ENCODE peak calls at places on chromosomes 16 and 17, in nine cellular contexts. B, I, N, S, L, F, U, Z and W are unnamed samples.

GRCh38 chr17:2723997-2724782 is 12.6 kb upstream of the CLUH start:
- DNase-seq in N (no peak), L (no peak), F (peak; percentile 78), S (no peak), U (no peak), B (no peak), Z (no peak), I (no peak), W (no peak)

GRCh38 chr17:1109606-1110523 is 69.9 kb downstream of the ABR start:
- DNase-seq in L (no peak), B (peak; percentile 38), N (no peak), S (peak; percentile 67), Z (no peak), F (peak; percentile 81), I (no peak), U (peak; percentile 62), W (peak; percentile 69)

GRCh38 chr16:14283786-14284185 is 212.7 kb downstream of the MRTFB start:
- DNase-seq in I (no peak), N (no peak), B (no peak), Z (no peak), F (no peak), U (no peak), S (no peak), L (no peak), W (no peak)

GRCh38 chr17:49486012-49486641 is 9.0 kb upstream of the NGFR start:
- DNase-seq in F (no peak), L (no peak), N (no peak), Z (no peak), B (no peak), S (no peak), U (no peak), I (no peak), W (peak; percentile 48)

GRCh38 chr17:57568340-57568739 is 176.8 kb downstream of the CCDC182 start:
- DNase-seq in S (no peak), U (no peak), F (no peak), I (no peak), B (no peak), Z (no peak), N (no peak), L (no peak), W (no peak)

GRCh38 chr16:85359147-85359822 is 247.0 kb upstream of the CIBAR2 start:
- DNase-seq in U (no peak), F (no peak), S (no peak), B (no peak), Z (no peak), N (no peak), I (no peak), L (peak; percentile 34), W (peak; percentile 47)

GRCh38 chr16:80852261-80852872 is 48.0 kb upstream of the CDYL2 start:
- DNase-seq in S (no peak), L (peak; percentile 28), I (no peak), F (no peak), Z (peak; percentile 36), B (peak; percentile 22), U (no peak), N (peak; percentile 60), W (peak; percentile 44)

GRCh38 chr17:78345172-78345571 is 14.7 kb downstream of the SOCS3 start:
- DNase-seq in I (no peak), L (no peak), S (no peak), N (no peak), Z (no peak), U (no peak), F (no peak), B (no peak), W (no peak)

GRCh38 chr17:31788956-31789355 is 70.1 kb downstream of the COPRS start:
- DNase-seq in U (no peak), L (peak; percentile 84), Z (no peak), B (no peak), F (no peak), S (no peak), I (no peak), N (no peak), W (no peak)

GRCh38 chr17:31787857-31788570 is 71.0 kb downstream of the COPRS start:
- DNase-seq in Z (peak; percentile 21), I (peak; percentile 87), U (no peak), S (no peak), N (no peak), B (no peak), F (no peak), L (peak; percentile 93), W (no peak)

GRCh38 chr17:31789707-31790505 is 69.1 kb downstream of the COPRS start:
- DNase-seq in Z (no peak), L (no peak), S (no peak), B (no peak), N (no peak), F (no peak), I (peak; percentile 52), U (no peak), W (peak; percentile 37)

GRCh38 chr17:31788571-31788946 is 70.5 kb downstream of the COPRS start:
- DNase-seq in B (no peak), I (no peak), F (no peak), U (no peak), L (no peak), N (no peak), Z (no peak), S (no peak), W (no peak)

GRCh38 chr17:31787082-31787481 is 72.0 kb downstream of the COPRS start:
- DNase-seq in L (no peak), S (no peak), I (no peak), N (no peak), F (no peak), B (no peak), U (no peak), Z (no peak), W (no peak)
- TF ChIP-seq POLR2A in L (no peak), S (no peak), I (no peak), N (no peak), F (no peak), B (no peak), U (no peak), Z (no peak), W (no peak)

GRCh38 chr16:4755687-4756086 is 11.3 kb downstream of the ZNF500 start:
- DNase-seq in Z (no peak), N (no peak), F (no peak), S (no peak), L (no peak), B (no peak), I (no peak), U (no peak), W (no peak)

GRCh38 chr16:4754865-4755264 is 12.1 kb downstream of the ZNF500 start:
- DNase-seq in F (no peak), U (no peak), Z (no peak), N (no peak), L (no peak), I (no peak), S (no peak), B (no peak), W (no peak)

GRCh38 chr16:4752351-4753100 is 14.4 kb downstream of the ZNF500 start:
- DNase-seq in L (no peak), F (peak; percentile 37), Z (no peak), N (no peak), S (no peak), B (no peak), U (no peak), I (no peak), W (no peak)

GRCh38 chr16:4750896-4751295 is 16.1 kb downstream of the ZNF500 start:
- DNase-seq in B (no peak), S (no peak), Z (no peak), I (no peak), F (peak; percentile 2), U (no peak), L (no peak), N (no peak), W (no peak)

DNA sequence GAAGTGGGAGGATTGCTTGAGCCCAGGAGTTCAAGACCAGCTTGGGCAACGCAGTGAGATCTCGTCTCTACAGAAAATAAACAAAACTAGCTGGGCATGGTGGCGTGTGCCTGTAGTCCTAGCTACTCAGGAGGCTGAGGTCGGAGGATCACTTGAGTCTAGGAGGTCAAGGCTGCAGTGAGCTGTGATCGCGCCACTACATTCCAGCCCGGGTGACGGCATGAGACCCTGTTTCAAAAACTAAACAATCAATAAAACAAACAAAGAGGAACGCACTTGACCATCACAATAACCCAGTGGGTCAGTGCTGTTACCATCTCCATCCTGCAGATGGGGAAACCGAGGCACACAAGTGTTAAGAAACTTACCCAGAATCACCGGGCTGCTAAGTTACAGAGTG is 13.7 kb downstream of the ZNF500 start:
- DNase-seq in Z (no peak), F (no peak), S (no peak), U (no peak), I (no peak), N (no peak), L (no peak), B (no peak), W (no peak)
- TF ChIP-seq POLR2A in Z (no peak), F (no peak), S (no peak), U (no peak), I (no peak), N (no peak), L (no peak), B (no peak), W (no peak)

GRCh38 chr16:50025544-50025931 is 513 bp downstream of the CNEP1R1 start:
- DNase-seq in S (peak; percentile 27), Z (no peak), N (peak; percentile 33), B (no peak), L (no peak), F (no peak), U (no peak), I (no peak), W (peak; percentile 52)

GRCh38 chr16:50023626-50024025 is 1.4 kb upstream of the CNEP1R1 start:
- DNase-seq in B (no peak), U (no peak), S (no peak), N (no peak), Z (no peak), I (no peak), L (no peak), F (no peak), W (no peak)

GRCh38 chr16:50027829-50028228 is 2.8 kb downstream of the CNEP1R1 start:
- DNase-seq in B (no peak), Z (no peak), L (no peak), S (no peak), I (no peak), F (no peak), N (no peak), U (no peak), W (no peak)

GRCh38 chr16:50024207-50024606 is 818 bp upstream of the CNEP1R1 start:
- DNase-seq in I (no peak), U (no peak), F (no peak), S (no peak), L (no peak), N (peak; percentile 32), B (no peak), Z (no peak), W (no peak)

DNA sequence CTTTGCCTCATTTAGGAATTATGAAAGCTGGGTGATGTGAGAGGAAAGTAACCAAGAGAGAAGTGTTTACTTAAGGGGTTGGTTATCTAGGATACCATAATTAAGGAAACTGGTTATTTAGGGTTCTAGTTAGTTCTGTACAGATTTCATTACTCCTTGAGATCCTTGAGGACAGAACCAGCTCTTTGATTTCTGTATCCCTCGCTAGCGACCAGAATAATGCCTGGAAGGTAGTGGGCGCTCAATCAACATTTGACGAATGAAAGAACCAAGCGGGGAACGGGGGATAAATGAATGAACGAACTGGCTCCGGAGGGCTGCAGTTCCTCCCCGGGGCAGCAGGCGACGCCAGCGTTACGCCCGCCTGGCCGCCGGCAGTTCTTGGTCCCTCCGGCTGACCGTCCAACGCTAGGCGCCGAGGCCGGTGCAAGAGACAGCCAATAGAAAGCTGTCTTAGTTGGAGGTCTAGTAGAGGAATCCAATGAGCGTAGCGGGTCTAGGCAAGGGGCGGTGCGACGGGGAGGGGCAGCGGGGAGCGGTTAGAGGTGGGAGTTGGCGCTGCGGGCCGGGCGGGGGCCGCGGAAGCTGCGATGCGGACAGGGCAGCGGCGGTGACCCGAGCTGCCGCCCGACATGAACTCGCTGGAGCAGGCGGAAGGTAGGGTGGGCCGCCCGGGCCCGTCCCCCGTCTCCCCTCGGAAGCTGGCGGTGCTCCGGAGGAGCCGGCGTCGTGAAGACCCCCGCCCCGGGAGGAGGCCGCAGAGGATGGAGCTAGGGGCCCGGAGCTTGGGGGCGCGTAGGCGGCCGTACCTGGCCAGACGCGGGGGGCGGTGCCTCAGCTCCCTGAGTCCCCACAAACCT is at the start of gene CNEP1R1:
- DNase-seq in N (peak; percentile 96), L (peak; percentile 95), F (peak; percentile 96), U (peak; percentile 93), Z (peak; percentile 96), B (peak; percentile 94), S (peak; percentile 91), I (peak; percentile 98), W (peak; percentile 98)
- TF ChIP-seq POLR2A in N (peak; percentile 23), L (peak; percentile 45), F (peak; percentile 78), U (no peak), Z (peak; percentile 52), B (peak; percentile 15), S (no peak), I (no peak), W (peak; percentile 33)

DNA sequence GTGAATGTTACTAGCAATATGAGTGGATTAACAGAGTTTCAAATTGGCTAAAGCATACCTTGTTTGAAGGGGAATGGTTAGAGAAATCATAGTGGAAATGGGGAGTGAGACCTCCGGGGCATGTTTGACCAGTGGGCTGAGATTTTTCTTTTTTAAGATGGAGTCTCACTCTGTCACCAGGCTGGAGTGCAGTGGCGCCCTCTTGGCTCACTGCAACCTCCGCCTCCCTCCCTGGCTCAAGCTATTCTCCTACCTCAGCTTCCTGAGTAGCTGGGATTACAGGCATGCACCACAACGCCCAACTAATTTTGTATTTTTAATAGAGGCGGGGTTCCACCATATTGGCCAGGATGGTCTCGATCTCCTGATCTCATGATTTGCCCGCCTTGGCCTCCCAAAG is 9.6 kb downstream of the CDRT15 start:
- DNase-seq in I (no peak), L (no peak), N (no peak), B (no peak), U (no peak), S (no peak), Z (no peak), F (no peak), W (no peak)
- TF ChIP-seq POLR2A in I (no peak), L (no peak), N (no peak), B (no peak), U (no peak), S (no peak), Z (no peak), F (no peak), W (no peak)